ENCODE peak calls at places on chromosomes 6 and 20, in four cellular contexts. I is OCI-LY7, S is PC-3, H is MM.1S. Z is an unnamed sample.

GRCh38 chr20:21640556-21640955 is 64.9 kb upstream of the PAX1 start:
- DNase-seq in I (peak), S (peak), H (peak), Z (peak)

GRCh38 chr20:8589956-8590355 is 457.9 kb downstream of the PLCB1 start:
- DNase-seq in I (no peak), S (peak), H (no peak), Z (no peak)

GRCh38 chr6:133983099-133983939 is 30.3 kb downstream of the TBPL1 start:
- DNase-seq in I (no peak), S (peak), H (no peak), Z (no peak)

GRCh38 chr6:106192824-106193223 is 106.7 kb downstream of the PRDM1 start:
- DNase-seq in I (no peak), S (peak), H (no peak), Z (no peak)

GRCh38 chr6:140002406-140003022 is 628.1 kb upstream of the CITED2 start:
- DNase-seq in I (no peak), S (no peak), H (no peak), Z (peak)

GRCh38 chr20:2022163-2022562 is 28.3 kb upstream of the PDYN start:
- DNase-seq in I (no peak), S (no peak), H (no peak), Z (no peak)

GRCh38 chr6:107140581-107140980 is 25.3 kb upstream of the BEND3 start:
- DNase-seq in I (no peak), S (no peak), H (peak), Z (no peak)

GRCh38 chr20:24560571-24561485 is 91.4 kb downstream of the SYNDIG1 start:
- DNase-seq in I (no peak), S (no peak), H (peak), Z (no peak)

GRCh38 chr6:15823838-15824414 is 161.1 kb upstream of the DTNBP1 start:
- DNase-seq in I (no peak), S (no peak), H (no peak), Z (no peak)

GRCh38 chr6:157333537-157333936 is 10.2 kb upstream of the TMEM242 start:
- DNase-seq in I (no peak), S (no peak), H (no peak), Z (no peak)

GRCh38 chr6:157337766-157338165 is 14.4 kb upstream of the TMEM242 start:
- DNase-seq in I (no peak), S (no peak), H (no peak), Z (no peak)

GRCh38 chr6:157332813-157333212 is 9.5 kb upstream of the TMEM242 start:
- DNase-seq in I (no peak), S (no peak), H (no peak), Z (no peak)

GRCh38 chr6:157333956-157334355 is 10.6 kb upstream of the TMEM242 start:
- DNase-seq in I (no peak), S (no peak), H (no peak), Z (no peak)

GRCh38 chr6:157335829-157336228 is 12.5 kb upstream of the TMEM242 start:
- DNase-seq in I (no peak), S (no peak), H (no peak), Z (peak)
- H2AFZ ChIP-seq in I (no peak), S (no peak), H (no peak), Z (peak)

GRCh38 chr20:50512323-50512722 is 2.1 kb downstream of the PTPN1 start:
- DNase-seq in I (no peak), S (no peak), H (no peak), Z (no peak)

GRCh38 chr20:50509923-50510705 is at the start of gene PTPN1:
- DNase-seq in I (peak), S (peak), H (peak), Z (peak)

GRCh38 chr20:50508171-50508761 is 1.9 kb upstream of the PTPN1 start:
- DNase-seq in I (no peak), S (no peak), H (no peak), Z (peak)

GRCh38 chr20:50513169-50514034 is 3.2 kb downstream of the PTPN1 start:
- DNase-seq in I (no peak), S (peak), H (no peak), Z (no peak)

DNA sequence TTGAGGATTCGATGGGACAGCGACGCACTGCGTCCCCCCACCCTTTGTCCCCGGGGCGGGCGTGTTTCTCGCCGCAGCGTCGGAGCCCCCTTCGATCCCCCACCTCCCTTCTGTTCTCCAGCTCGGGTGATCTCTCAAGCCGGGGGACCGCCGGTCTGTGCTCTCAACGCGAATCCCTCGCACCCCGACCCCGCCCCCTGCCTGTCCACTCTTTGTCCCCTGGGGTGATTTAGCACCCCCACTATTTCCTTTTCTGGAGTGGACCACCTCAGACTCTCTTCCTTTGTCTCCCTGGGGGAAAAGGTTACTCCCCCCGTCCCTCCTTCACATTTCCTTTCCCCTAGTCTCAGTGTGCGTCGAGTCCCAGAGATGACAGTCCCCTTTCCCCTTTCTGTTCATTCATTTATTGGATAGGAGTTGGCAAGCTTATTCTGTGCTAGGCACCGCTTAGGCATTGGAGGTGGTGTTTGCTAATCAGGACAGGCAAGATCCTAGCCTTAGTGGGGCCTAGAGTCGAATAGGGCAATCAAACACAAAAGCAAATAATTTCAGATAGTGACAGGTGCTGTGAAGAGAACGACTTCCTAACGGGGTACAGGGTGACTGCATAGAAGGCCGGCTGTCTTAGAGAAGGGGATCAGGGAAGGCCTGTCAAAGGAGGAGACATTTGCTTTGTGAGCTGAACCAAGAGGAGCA is 671 bp downstream of the PTPN1 start:
- DNase-seq in I (no peak), S (peak), H (peak), Z (peak)
- TF ChIP-seq EZH2phosphoT487 in I (no peak), S (no peak), H (no peak), Z (no peak)

GRCh38 chr6:70389261-70389660 is 24.0 kb upstream of the FAM135A start:
- DNase-seq in I (no peak), S (no peak), H (no peak), Z (no peak)
- H2AFZ ChIP-seq in I (no peak), S (no peak), H (no peak), Z (no peak)

GRCh38 chr20:6030453-6031080 is 23.3 kb downstream of the LRRN4 start:
- DNase-seq in I (no peak), S (no peak), H (no peak), Z (no peak)

GRCh38 chr20:6029538-6029937 is 24.3 kb downstream of the LRRN4 start:
- DNase-seq in I (no peak), S (peak), H (no peak), Z (no peak)

GRCh38 chr20:6028795-6029194 is 25.1 kb downstream of the LRRN4 start:
- DNase-seq in I (no peak), S (no peak), H (no peak), Z (no peak)

DNA sequence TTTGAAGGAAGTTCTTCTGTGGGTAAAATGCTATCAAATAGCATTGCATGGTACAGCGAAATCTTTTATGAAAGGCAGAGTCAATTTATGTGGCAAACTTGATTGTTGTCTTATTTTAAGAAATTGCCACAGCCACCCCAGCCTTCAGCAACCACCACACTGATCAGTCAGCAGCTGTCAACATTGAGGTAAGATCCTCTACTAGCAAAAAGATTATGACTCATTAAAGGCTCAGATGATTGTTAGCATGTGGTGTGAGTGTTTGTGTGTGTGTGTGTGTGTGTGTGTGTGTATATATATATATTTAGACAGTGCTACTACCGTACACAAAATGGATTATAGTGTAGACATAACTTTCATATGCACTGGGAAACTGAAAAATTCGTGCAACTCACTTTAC is 27.8 kb downstream of the LRRN4 start:
- DNase-seq in I (no peak), S (peak), H (no peak), Z (no peak)
- TF ChIP-seq EZH2phosphoT487 in I (no peak), S (no peak), H (no peak), Z (no peak)

GRCh38 chr20:62728028-62728780 is 19.6 kb downstream of the NTSR1 start:
- DNase-seq in I (no peak), S (no peak), H (peak), Z (no peak)
- H2AFZ ChIP-seq in I (no peak), S (no peak), H (no peak), Z (no peak)

DNA sequence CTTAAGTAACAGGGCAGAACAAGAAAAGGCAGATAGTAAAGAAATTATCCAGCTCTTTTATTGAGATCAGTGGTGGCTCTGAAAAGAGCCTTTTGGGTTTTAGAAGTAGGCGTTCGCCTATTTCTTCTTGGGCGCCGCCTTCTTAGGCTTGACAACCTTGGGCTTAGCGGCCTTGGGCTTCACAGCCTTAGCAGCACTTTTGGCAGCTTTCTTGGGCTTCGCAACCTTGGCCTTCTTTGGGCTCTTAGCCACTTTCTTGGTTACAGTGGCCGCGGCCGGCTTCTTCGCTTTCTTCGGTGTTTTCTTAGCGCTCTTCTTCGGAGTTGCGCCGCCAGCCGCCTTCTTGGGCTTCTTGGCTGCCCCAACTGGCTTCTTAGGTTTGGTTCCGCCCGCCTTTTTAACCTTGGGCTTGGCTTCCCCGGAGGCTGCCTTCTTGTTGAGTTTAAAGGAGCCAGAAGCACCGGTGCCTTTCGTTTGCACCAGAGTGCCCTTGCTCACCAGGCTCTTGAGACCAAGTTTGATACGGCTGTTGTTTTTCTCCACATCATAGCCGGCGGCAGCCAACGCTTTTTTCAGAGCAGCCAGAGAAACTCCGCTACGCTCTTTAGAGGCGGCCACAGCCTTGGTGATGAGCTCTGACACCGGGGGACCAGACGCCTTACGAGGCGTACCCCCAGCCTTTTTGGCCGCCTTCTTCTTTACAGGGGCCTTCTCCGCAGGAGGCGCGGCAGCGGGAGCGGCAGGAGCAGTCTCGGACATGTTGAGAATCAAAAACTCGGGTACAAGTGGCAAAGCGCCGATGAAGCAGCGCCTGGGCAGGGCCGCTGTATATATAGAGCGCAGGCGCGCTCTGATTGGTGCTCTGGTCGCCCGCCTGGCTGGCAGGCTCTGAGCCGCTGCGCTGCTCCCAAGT is 31.3 kb upstream of the HFE start:
- DNase-seq in I (peak), S (peak), H (peak), Z (peak)
- TF ChIP-seq EZH2phosphoT487 in I (no peak), S (no peak), H (no peak), Z (no peak)

GRCh38 chr6:168683621-168684020 is 242.6 kb downstream of the SMOC2 start:
- DNase-seq in I (no peak), S (no peak), H (no peak), Z (no peak)
- H2AFZ ChIP-seq in I (no peak), S (no peak), H (no peak), Z (peak)

DNA sequence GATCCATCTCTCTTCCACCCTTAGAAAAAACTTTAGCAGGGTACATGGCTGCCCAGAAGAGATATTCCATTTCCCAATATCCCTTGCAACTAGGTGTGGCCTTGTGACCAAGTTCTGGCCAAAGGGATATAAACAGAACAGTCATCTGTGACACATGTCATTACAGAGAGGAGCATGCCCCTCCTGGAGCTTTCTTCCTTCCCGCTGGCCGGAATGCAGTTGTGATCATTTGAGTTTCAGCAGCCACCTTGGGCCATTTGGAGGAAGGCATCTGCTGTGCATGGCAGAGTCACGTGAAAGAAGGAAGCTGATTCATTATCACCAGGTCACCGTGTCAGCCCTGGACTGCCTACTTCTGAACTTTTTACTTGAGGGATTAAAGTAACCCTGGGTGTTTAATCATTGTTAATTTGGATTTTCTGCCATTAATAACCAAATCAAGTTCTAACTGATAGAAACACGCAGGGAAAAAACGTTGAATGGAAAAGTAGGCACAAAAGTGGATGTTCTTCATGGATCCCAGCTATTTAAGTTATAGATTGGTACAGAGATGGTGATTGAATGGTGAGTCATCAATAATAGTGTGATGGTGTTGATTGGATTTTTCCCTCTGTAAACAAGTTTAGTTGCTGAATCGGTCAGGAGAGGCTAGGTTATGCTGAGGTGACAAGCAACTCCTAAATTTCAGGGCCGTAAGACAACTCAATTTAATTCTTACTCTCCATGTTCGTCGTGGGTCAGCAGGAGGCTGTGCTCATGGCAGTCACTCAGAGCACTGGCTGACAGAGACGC is 80.7 kb upstream of the CCDC167 start:
- DNase-seq in I (no peak), S (peak), H (no peak), Z (no peak)
- TF ChIP-seq EZH2phosphoT487 in I (no peak), S (no peak), H (no peak), Z (no peak)